ENCODE peak calls at places on chromosomes 3 and 15, in six cellular contexts. J, R, S, Z, P and N are unnamed samples.

GRCh38 chr15:101445562-101446526 is 43.7 kb downstream of the PCSK6 start:
- DNase-seq in J (peak), R (peak), S (no peak), Z (peak), P (peak), N (peak)

GRCh38 chr3:110568246-110568645 is 503.4 kb upstream of the NECTIN3 start:
- DNase-seq in J (peak), R (no peak), S (no peak), Z (peak), P (no peak), N (no peak)

GRCh38 chr3:39812537-39812936 is 3.1 kb downstream of the MYRIP start:
- DNase-seq in J (peak), R (peak), S (no peak), Z (peak), P (no peak), N (no peak)

GRCh38 chr3:48997102-48997637 is 7.1 kb downstream of the P4HTM start:
- DNase-seq in J (no peak), R (no peak), S (no peak), Z (no peak), P (no peak), N (no peak)

GRCh38 chr15:39511915-39512260 is 69.0 kb upstream of the THBS1 start:
- DNase-seq in J (peak), R (no peak), S (no peak), Z (peak), P (no peak), N (no peak)

GRCh38 chr3:127734181-127734720 is 61.5 kb downstream of the ABTB1 start:
- DNase-seq in J (no peak), R (no peak), S (no peak), Z (no peak), P (peak), N (no peak)

GRCh38 chr3:187062526-187063177 is 76.6 kb downstream of the RPL39L start:
- DNase-seq in J (no peak), R (no peak), S (peak), Z (peak), P (no peak), N (no peak)

GRCh38 chr3:63661242-63661641 is 8.8 kb downstream of the SNTN start:
- DNase-seq in J (no peak), R (no peak), S (no peak), Z (peak), P (no peak), N (no peak)

DNA sequence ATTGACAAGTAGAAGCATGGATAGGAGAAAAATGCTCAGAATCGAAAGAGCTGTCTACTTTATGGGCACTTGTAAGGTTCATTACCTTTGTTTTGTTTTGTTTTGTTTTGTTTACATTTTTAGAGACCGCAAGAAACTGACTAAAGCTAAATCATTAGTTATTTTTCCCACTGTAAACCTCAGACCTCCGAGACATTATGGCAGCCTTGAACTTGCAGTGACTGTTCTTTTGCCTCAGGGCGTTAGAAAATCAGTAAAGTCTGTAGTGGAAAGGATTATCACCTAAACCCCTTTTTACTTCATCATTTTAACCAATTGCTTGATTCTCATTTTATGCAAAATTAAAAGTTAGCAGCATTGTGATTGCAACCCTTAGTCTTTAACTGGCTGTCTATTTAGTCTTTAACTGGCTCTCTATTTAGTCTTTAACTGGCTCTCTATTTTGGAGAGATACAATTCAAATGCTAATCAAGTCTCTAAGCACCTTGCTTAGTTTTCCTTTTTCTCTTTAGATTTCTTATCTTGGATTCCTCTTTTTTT is 383.3 kb upstream of the ROBO2 start:
- DNase-seq in J (no peak), R (no peak), S (no peak), Z (no peak), P (no peak), N (no peak)
- H3K4me3 ChIP-seq in J (no peak), R (no peak), S (no peak), Z (no peak), P (no peak), N (no peak)

GRCh38 chr3:52032702-52033408 is 23.5 kb downstream of the DUSP7 start:
- DNase-seq in J (no peak), R (no peak), S (no peak), Z (no peak), P (no peak), N (no peak)
- TF ChIP-seq CTCF in J (no peak), R (no peak), S (no peak), Z (no peak), P (no peak), N (no peak)

GRCh38 chr15:31365655-31366127 is 39.1 kb downstream of the KLF13 start:
- DNase-seq in J (no peak), R (peak), S (peak), Z (peak), P (no peak), N (peak)
- H3K4me3 ChIP-seq in J (no peak), R (peak), S (no peak), Z (no peak), P (no peak), N (peak)

DNA sequence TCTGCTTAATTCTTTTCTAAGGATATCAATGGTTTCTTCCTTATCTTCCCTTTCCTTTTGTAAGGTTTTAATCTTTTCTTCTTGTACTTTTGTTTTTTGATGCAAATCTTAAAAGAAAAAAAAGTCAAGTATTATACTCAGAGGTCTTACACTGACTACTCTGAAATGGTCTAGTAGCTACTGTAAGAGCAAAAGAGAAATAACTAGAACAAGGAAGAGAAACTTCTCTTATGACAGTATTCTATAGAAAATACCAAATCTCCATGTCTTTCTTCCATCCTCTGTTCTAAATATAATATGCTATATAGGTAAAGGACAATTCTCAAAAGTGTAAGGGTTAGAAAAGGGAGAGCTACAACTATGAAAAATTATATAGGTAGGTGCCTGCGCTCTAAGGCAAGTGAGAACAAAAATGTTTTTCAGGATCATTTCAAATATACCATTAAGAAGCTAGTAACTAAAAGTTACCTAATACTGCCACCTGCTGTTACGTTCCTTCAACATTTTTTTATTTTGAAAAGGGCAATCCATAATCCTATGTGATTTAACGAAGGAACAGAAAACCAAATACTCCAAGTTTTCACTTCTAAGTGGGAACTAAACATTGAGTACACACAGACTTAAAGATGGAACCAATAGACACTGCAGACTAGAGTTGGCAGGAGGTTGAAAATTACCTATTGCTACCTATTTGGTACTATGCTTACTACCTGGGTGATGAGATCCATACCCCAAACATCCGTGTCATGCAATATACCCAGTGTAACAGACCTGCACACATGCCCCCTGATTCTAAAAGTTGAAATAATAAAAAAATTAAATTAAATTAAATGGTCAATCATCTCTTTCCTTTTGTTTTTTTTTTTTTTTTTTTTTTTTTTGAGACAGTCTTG is 36.7 kb downstream of the CIP2A start:
- DNase-seq in J (peak), R (no peak), S (no peak), Z (peak), P (no peak), N (no peak)
- TF ChIP-seq CTCF in J (peak), R (peak), S (peak), Z (no peak), P (peak), N (peak)

GRCh38 chr15:78340243-78341056 is at the start of gene CRABP1:
- DNase-seq in J (no peak), R (no peak), S (no peak), Z (no peak), P (no peak), N (no peak)

GRCh38 chr15:78343431-78343830 is 3.3 kb downstream of the CRABP1 start:
- DNase-seq in J (no peak), R (no peak), S (no peak), Z (no peak), P (no peak), N (no peak)

GRCh38 chr15:78339559-78339958 is 594 bp upstream of the CRABP1 start:
- DNase-seq in J (no peak), R (no peak), S (no peak), Z (no peak), P (no peak), N (no peak)

GRCh38 chr15:78338756-78339155 is 1.4 kb upstream of the CRABP1 start:
- DNase-seq in J (no peak), R (no peak), S (no peak), Z (no peak), P (no peak), N (no peak)

GRCh38 chr15:78341057-78341763 is 1.1 kb downstream of the CRABP1 start:
- DNase-seq in J (no peak), R (no peak), S (no peak), Z (no peak), P (no peak), N (no peak)
- H3K4me3 ChIP-seq in J (no peak), R (no peak), S (no peak), Z (no peak), P (no peak), N (no peak)

GRCh38 chr3:142930510-142930909 is 33.0 kb downstream of the PAQR9 start:
- DNase-seq in J (no peak), R (no peak), S (no peak), Z (peak), P (no peak), N (no peak)

GRCh38 chr3:142931222-142931621 is 32.3 kb downstream of the PAQR9 start:
- DNase-seq in J (no peak), R (no peak), S (no peak), Z (no peak), P (no peak), N (no peak)

GRCh38 chr3:142926368-142926944 is 37.0 kb downstream of the PAQR9 start:
- DNase-seq in J (no peak), R (no peak), S (no peak), Z (no peak), P (no peak), N (no peak)

GRCh38 chr3:142929890-142930289 is 33.6 kb downstream of the PAQR9 start:
- DNase-seq in J (no peak), R (no peak), S (no peak), Z (no peak), P (no peak), N (no peak)

DNA sequence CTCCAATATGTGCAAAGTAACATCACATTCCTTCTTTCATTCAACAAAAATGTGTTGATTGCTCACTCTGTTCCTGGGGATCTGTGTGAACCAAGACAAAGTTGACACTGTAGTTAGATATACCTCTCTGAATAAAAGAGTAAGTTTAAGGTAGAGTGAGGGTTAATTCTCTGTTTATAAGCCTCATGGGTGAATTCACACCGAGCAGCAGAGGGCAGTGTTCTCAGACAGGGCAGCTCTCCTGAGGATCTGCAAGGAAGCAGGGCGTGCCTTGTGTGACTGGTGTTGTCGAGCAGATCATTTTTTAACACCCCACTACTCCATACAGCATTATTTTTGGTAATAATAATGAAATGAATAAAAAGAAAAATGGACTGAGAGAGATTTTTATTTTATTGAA is 34.4 kb downstream of the PAQR9 start:
- DNase-seq in J (peak), R (peak), S (no peak), Z (peak), P (no peak), N (no peak)
- TF ChIP-seq CTCF in J (peak), R (peak), S (no peak), Z (peak), P (peak), N (no peak)

GRCh38 chr15:71116366-71116765 is 1.1 kb downstream of the THSD4 start:
- DNase-seq in J (no peak), R (no peak), S (no peak), Z (no peak), P (no peak), N (no peak)
- H3K4me3 ChIP-seq in J (no peak), R (peak), S (peak), Z (peak), P (peak), N (peak)

GRCh38 chr3:8755564-8756237 is 13.7 kb downstream of the OXTR start:
- DNase-seq in J (no peak), R (no peak), S (no peak), Z (no peak), P (no peak), N (no peak)
- TF ChIP-seq CTCF in J (peak), R (no peak), S (no peak), Z (peak), P (no peak), N (no peak)